ENCODE peak calls at places on chromosomes 12 and 14, in ten cellular contexts. One of them, this sample, is unnamed.

GRCh38 chr14:50783542-50783941 is 47.4 kb downstream of the NIN start:
- DNase-seq in HL-60: no peak
- DNase-seq in CD14-positive monocyte: no peak
- DNase-seq in astrocyte: no peak
- DNase-seq in CD8-positive, alpha-beta T cell: no peak
- DNase-seq in mammary epithelial cell: no peak
- DNase-seq in cardiac fibroblast: no peak
- DNase-seq in OCI-LY7: no peak
- DNase-seq in neural crest cell: no peak
- DNase-seq in lung: no peak
- DNase-seq in this sample: no peak

GRCh38 chr12:72035625-72036024 is 97.0 kb downstream of the TPH2 start:
- DNase-seq in astrocyte: no peak
- DNase-seq in lung: no peak
- DNase-seq in OCI-LY7: no peak
- DNase-seq in CD8-positive, alpha-beta T cell: no peak
- DNase-seq in mammary epithelial cell: no peak
- DNase-seq in neural crest cell: no peak
- DNase-seq in cardiac fibroblast: no peak
- DNase-seq in HL-60: no peak
- DNase-seq in CD14-positive monocyte: no peak
- DNase-seq in this sample: no peak

GRCh38 chr14:68297871-68298468 is 478.4 kb downstream of the RAD51B start:
- DNase-seq in CD14-positive monocyte: no peak
- DNase-seq in CD8-positive, alpha-beta T cell: no peak
- DNase-seq in OCI-LY7: no peak
- DNase-seq in mammary epithelial cell: no peak
- DNase-seq in cardiac fibroblast: peak
- DNase-seq in astrocyte: no peak
- DNase-seq in HL-60: no peak
- DNase-seq in neural crest cell: no peak
- DNase-seq in lung: no peak
- DNase-seq in this sample: no peak

GRCh38 chr14:33435911-33436310 is 497.2 kb downstream of the NPAS3 start:
- DNase-seq in CD8-positive, alpha-beta T cell: no peak
- DNase-seq in HL-60: no peak
- DNase-seq in mammary epithelial cell: peak
- DNase-seq in CD14-positive monocyte: no peak
- DNase-seq in lung: no peak
- DNase-seq in cardiac fibroblast: peak
- DNase-seq in neural crest cell: no peak
- DNase-seq in OCI-LY7: no peak
- DNase-seq in astrocyte: peak
- DNase-seq in this sample: no peak

GRCh38 chr12:6766651-6767300 is 613 bp downstream of the PTMS start:
- DNase-seq in mammary epithelial cell: peak
- DNase-seq in CD14-positive monocyte: peak
- DNase-seq in OCI-LY7: peak
- DNase-seq in cardiac fibroblast: peak
- DNase-seq in HL-60: peak
- DNase-seq in neural crest cell: peak
- DNase-seq in CD8-positive, alpha-beta T cell: peak
- DNase-seq in lung: peak
- DNase-seq in astrocyte: peak
- DNase-seq in this sample: peak

GRCh38 chr12:93061414-93062099 is 132.5 kb upstream of the EEA1 start:
- DNase-seq in CD8-positive, alpha-beta T cell: no peak
- DNase-seq in HL-60: no peak
- DNase-seq in cardiac fibroblast: no peak
- DNase-seq in astrocyte: no peak
- DNase-seq in OCI-LY7: no peak
- DNase-seq in mammary epithelial cell: no peak
- DNase-seq in CD14-positive monocyte: no peak
- DNase-seq in neural crest cell: no peak
- DNase-seq in lung: no peak
- DNase-seq in this sample: no peak

GRCh38 chr12:98743362-98743953 is 98.4 kb downstream of the APAF1 start:
- DNase-seq in HL-60: peak
- DNase-seq in lung: no peak
- DNase-seq in neural crest cell: peak
- DNase-seq in CD14-positive monocyte: no peak
- DNase-seq in cardiac fibroblast: peak
- DNase-seq in OCI-LY7: peak
- DNase-seq in mammary epithelial cell: no peak
- DNase-seq in CD8-positive, alpha-beta T cell: no peak
- DNase-seq in astrocyte: no peak
- DNase-seq in this sample: peak

GRCh38 chr12:57110189-57111045 is 745 bp downstream of the STAT6 start:
- DNase-seq in cardiac fibroblast: no peak
- DNase-seq in lung: peak
- DNase-seq in astrocyte: no peak
- DNase-seq in mammary epithelial cell: peak
- DNase-seq in HL-60: peak
- DNase-seq in CD8-positive, alpha-beta T cell: peak
- DNase-seq in OCI-LY7: peak
- DNase-seq in neural crest cell: peak
- DNase-seq in CD14-positive monocyte: no peak
- DNase-seq in this sample: peak

GRCh38 chr12:578743-579449 is 84.3 kb downstream of the NINJ2 start:
- DNase-seq in CD8-positive, alpha-beta T cell: no peak
- DNase-seq in astrocyte: peak
- DNase-seq in OCI-LY7: no peak
- DNase-seq in neural crest cell: no peak
- DNase-seq in CD14-positive monocyte: no peak
- DNase-seq in lung: no peak
- DNase-seq in cardiac fibroblast: no peak
- DNase-seq in mammary epithelial cell: no peak
- DNase-seq in HL-60: no peak
- DNase-seq in this sample: no peak

GRCh38 chr12:68290126-68290525 is 36.7 kb upstream of the IL22 start:
- DNase-seq in lung: no peak
- DNase-seq in CD8-positive, alpha-beta T cell: no peak
- DNase-seq in OCI-LY7: no peak
- DNase-seq in astrocyte: peak
- DNase-seq in mammary epithelial cell: peak
- DNase-seq in neural crest cell: no peak
- DNase-seq in cardiac fibroblast: no peak
- DNase-seq in HL-60: no peak
- DNase-seq in CD14-positive monocyte: no peak
- DNase-seq in this sample: peak

GRCh38 chr12:108099085-108099484 is 30.0 kb upstream of the WSCD2 start:
- DNase-seq in neural crest cell: no peak
- DNase-seq in cardiac fibroblast: no peak
- DNase-seq in OCI-LY7: no peak
- DNase-seq in astrocyte: no peak
- DNase-seq in HL-60: no peak
- DNase-seq in CD8-positive, alpha-beta T cell: no peak
- DNase-seq in CD14-positive monocyte: no peak
- DNase-seq in lung: no peak
- DNase-seq in mammary epithelial cell: no peak
- DNase-seq in this sample: peak

GRCh38 chr14:73209943-73210342 is 27.4 kb upstream of the PAPLN start:
- DNase-seq in CD8-positive, alpha-beta T cell: no peak
- DNase-seq in cardiac fibroblast: peak
- DNase-seq in HL-60: no peak
- DNase-seq in OCI-LY7: no peak
- DNase-seq in CD14-positive monocyte: no peak
- DNase-seq in lung: no peak
- DNase-seq in neural crest cell: no peak
- DNase-seq in mammary epithelial cell: peak
- DNase-seq in astrocyte: peak
- DNase-seq in this sample: no peak

GRCh38 chr12:98399532-98399931 is 115.9 kb upstream of the TMPO start:
- DNase-seq in CD14-positive monocyte: peak
- DNase-seq in mammary epithelial cell: peak
- DNase-seq in CD8-positive, alpha-beta T cell: peak
- DNase-seq in neural crest cell: no peak
- DNase-seq in lung: no peak
- DNase-seq in OCI-LY7: peak
- DNase-seq in HL-60: peak
- DNase-seq in cardiac fibroblast: peak
- DNase-seq in astrocyte: peak
- DNase-seq in this sample: peak

GRCh38 chr14:76181546-76181945 is 29.8 kb downstream of the GPATCH2L start:
- DNase-seq in CD14-positive monocyte: no peak
- DNase-seq in astrocyte: no peak
- DNase-seq in lung: no peak
- DNase-seq in CD8-positive, alpha-beta T cell: no peak
- DNase-seq in HL-60: no peak
- DNase-seq in mammary epithelial cell: no peak
- DNase-seq in OCI-LY7: peak
- DNase-seq in neural crest cell: no peak
- DNase-seq in cardiac fibroblast: peak
- DNase-seq in this sample: no peak

GRCh38 chr12:2282321-2282720 is 229.5 kb downstream of the CACNA1C start:
- DNase-seq in lung: no peak
- DNase-seq in HL-60: no peak
- DNase-seq in CD8-positive, alpha-beta T cell: no peak
- DNase-seq in cardiac fibroblast: peak
- DNase-seq in astrocyte: no peak
- DNase-seq in OCI-LY7: no peak
- DNase-seq in mammary epithelial cell: no peak
- DNase-seq in CD14-positive monocyte: no peak
- DNase-seq in neural crest cell: no peak
- DNase-seq in this sample: no peak
- TF ChIP-seq CTCF in lung: no peak
- TF ChIP-seq CTCF in HL-60: no peak
- TF ChIP-seq CTCF in CD8-positive, alpha-beta T cell: no peak
- TF ChIP-seq CTCF in cardiac fibroblast: peak
- TF ChIP-seq CTCF in astrocyte: no peak
- TF ChIP-seq CTCF in OCI-LY7: no peak
- TF ChIP-seq CTCF in mammary epithelial cell: peak
- TF ChIP-seq CTCF in CD14-positive monocyte: no peak
- TF ChIP-seq CTCF in neural crest cell: no peak
- TF ChIP-seq CTCF in this sample: no peak

DNA sequence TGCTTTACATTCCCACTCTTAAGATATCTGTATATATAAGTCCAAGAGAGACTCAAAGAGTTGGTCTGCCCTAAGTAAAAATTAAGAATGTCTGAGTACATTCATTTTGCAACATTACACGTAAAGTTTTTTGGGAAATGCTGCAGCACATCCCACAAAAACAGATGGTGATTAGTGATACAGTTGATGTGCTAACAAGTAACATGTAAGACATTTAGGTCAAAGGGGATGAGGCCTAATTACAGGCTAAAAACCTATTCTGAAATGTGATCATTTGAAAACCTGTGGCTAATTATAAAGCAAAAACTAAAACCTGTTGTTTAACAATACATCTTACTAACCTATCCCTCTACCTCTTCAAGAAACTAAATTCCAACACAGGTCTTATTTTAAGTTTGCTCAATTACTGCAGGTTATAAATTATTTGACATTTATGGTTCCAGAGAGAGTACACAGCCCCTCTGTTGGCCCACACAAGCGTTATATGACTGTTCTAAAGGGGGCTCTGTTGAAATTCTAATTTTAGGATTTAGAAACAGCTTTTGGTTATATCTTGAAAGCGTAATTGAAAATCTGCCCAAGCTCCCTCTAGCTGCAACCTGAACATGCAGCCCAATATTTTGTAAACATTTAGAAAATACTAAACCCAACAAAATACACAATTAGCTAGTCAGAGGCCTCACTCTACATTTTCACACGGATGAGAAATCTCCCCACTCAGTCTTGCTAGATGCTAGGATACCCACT is 42.9 kb downstream of the BRAP start:
- DNase-seq in lung: no peak
- DNase-seq in HL-60: no peak
- DNase-seq in OCI-LY7: no peak
- DNase-seq in astrocyte: no peak
- DNase-seq in CD8-positive, alpha-beta T cell: no peak
- DNase-seq in neural crest cell: no peak
- DNase-seq in mammary epithelial cell: no peak
- DNase-seq in CD14-positive monocyte: no peak
- DNase-seq in cardiac fibroblast: no peak
- DNase-seq in this sample: no peak
- TF ChIP-seq CTCF in lung: no peak
- TF ChIP-seq CTCF in HL-60: no peak
- TF ChIP-seq CTCF in OCI-LY7: no peak
- TF ChIP-seq CTCF in astrocyte: no peak
- TF ChIP-seq CTCF in CD8-positive, alpha-beta T cell: no peak
- TF ChIP-seq CTCF in neural crest cell: no peak
- TF ChIP-seq CTCF in mammary epithelial cell: no peak
- TF ChIP-seq CTCF in CD14-positive monocyte: no peak
- TF ChIP-seq CTCF in cardiac fibroblast: no peak
- TF ChIP-seq CTCF in this sample: no peak

DNA sequence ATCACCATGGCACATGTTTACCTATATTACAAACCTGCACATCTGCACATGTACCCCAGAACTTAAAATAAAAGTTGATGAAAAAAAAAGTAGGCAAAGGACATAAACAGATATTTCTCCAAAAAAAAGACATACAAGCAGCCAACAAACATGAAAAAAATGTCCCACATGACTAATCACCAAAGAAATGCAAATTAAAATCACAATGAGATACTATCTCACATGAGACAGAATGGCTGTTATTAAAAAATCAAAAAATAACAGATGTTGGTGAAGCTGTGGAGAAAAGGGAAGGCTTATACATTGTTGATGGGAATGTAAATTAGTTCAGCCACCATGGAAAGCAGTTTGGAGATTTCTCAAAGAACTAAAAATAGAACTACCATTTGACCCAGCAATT is 68.0 kb upstream of the FAR2 start:
- DNase-seq in astrocyte: no peak
- DNase-seq in CD14-positive monocyte: no peak
- DNase-seq in mammary epithelial cell: no peak
- DNase-seq in neural crest cell: no peak
- DNase-seq in OCI-LY7: no peak
- DNase-seq in HL-60: no peak
- DNase-seq in cardiac fibroblast: peak
- DNase-seq in CD8-positive, alpha-beta T cell: no peak
- DNase-seq in lung: no peak
- DNase-seq in this sample: no peak
- TF ChIP-seq CTCF in astrocyte: no peak
- TF ChIP-seq CTCF in CD14-positive monocyte: no peak
- TF ChIP-seq CTCF in mammary epithelial cell: no peak
- TF ChIP-seq CTCF in neural crest cell: no peak
- TF ChIP-seq CTCF in OCI-LY7: no peak
- TF ChIP-seq CTCF in HL-60: no peak
- TF ChIP-seq CTCF in cardiac fibroblast: no peak
- TF ChIP-seq CTCF in CD8-positive, alpha-beta T cell: no peak
- TF ChIP-seq CTCF in lung: no peak
- TF ChIP-seq CTCF in this sample: no peak

DNA sequence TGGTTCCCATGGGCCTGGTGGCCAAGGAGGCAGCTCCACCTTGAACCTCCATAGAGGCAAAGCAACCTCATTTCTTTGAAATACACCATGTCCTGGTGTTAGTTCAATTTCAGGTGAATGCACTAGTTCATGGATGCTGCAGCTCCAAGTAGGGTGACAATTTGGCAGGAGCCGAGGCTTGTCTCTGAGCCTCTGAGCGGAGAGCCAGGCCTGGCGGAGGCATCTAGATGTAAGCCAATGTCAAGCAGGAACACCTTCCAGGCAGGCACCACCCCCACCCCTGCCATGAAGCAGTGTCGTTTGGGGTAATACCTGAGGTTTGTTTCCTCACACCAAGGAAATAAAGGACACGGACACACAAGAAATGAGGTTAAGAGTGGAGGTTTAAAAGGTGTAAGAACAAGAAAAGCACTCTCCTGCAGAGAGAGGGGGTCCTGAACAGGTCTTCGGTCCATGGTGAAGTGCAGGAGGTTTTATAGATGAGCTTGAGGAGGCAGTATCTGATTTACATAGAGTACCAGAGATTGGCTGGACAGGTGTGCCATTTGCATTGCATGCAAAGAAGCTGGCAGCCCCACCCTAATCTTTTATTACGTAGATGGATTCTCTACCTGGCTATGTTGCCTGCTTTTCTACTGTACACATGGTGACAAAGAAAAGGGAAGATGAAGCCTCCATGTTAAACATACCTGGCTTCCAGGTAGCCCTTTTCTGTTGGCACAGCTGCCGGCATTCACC is 60.3 kb downstream of the RIN3 start:
- DNase-seq in neural crest cell: no peak
- DNase-seq in CD14-positive monocyte: no peak
- DNase-seq in lung: no peak
- DNase-seq in CD8-positive, alpha-beta T cell: no peak
- DNase-seq in astrocyte: no peak
- DNase-seq in OCI-LY7: no peak
- DNase-seq in cardiac fibroblast: no peak
- DNase-seq in mammary epithelial cell: no peak
- DNase-seq in HL-60: no peak
- DNase-seq in this sample: no peak
- TF ChIP-seq CTCF in neural crest cell: no peak
- TF ChIP-seq CTCF in CD14-positive monocyte: no peak
- TF ChIP-seq CTCF in lung: no peak
- TF ChIP-seq CTCF in CD8-positive, alpha-beta T cell: no peak
- TF ChIP-seq CTCF in astrocyte: no peak
- TF ChIP-seq CTCF in OCI-LY7: no peak
- TF ChIP-seq CTCF in cardiac fibroblast: no peak
- TF ChIP-seq CTCF in mammary epithelial cell: no peak
- TF ChIP-seq CTCF in HL-60: no peak
- TF ChIP-seq CTCF in this sample: no peak

This sample was measured in GM13977.